ENCODE peak calls at places on chromosomes 12 and 14, in four cellular contexts. One of them, this sample, is unnamed.

GRCh38 chr14:47365248-47365647 is 310.2 kb downstream of the MDGA2 start:
- DNase-seq in stomach: no peak
- DNase-seq in H1: no peak
- DNase-seq in GM12892: no peak
- DNase-seq in this sample: no peak

GRCh38 chr12:15752780-15753179 is 36.4 kb downstream of the EPS8 start:
- DNase-seq in GM12892: no peak
- DNase-seq in stomach: no peak
- DNase-seq in H1: no peak
- DNase-seq in this sample: no peak

GRCh38 chr12:25051171-25051570 is 102.3 kb upstream of the BCAT1 start:
- DNase-seq in H1: no peak
- DNase-seq in GM12892: no peak
- DNase-seq in stomach: no peak
- DNase-seq in this sample: no peak

GRCh38 chr14:93023802-93024434 is 91.8 kb downstream of the ITPK1 start:
- DNase-seq in GM12892: no peak
- DNase-seq in stomach: no peak
- DNase-seq in H1: no peak
- DNase-seq in this sample: no peak

GRCh38 chr12:132071837-132072384 is 72.2 kb downstream of the DDX51 start:
- DNase-seq in GM12892: no peak
- DNase-seq in H1: no peak
- DNase-seq in stomach: no peak
- DNase-seq in this sample: no peak

GRCh38 chr12:31603546-31604009 is 12.6 kb upstream of the DENND5B start:
- DNase-seq in GM12892: no peak
- DNase-seq in H1: no peak
- DNase-seq in stomach: no peak
- DNase-seq in this sample: peak; percentile 39

GRCh38 chr14:52338282-52338681 is 24.2 kb downstream of the PTGER2 start:
- DNase-seq in H1: no peak
- DNase-seq in GM12892: no peak
- DNase-seq in stomach: no peak
- DNase-seq in this sample: no peak

GRCh38 chr12:4487024-4487423 is 41.4 kb upstream of the FGF6 start:
- DNase-seq in stomach: no peak
- DNase-seq in H1: no peak
- DNase-seq in GM12892: no peak
- DNase-seq in this sample: no peak

GRCh38 chr12:19712041-19712440 is 272.7 kb downstream of the AEBP2 start:
- DNase-seq in stomach: no peak
- DNase-seq in GM12892: no peak
- DNase-seq in H1: no peak
- DNase-seq in this sample: no peak

GRCh38 chr12:26803552-26803951 is 29.4 kb downstream of the ITPR2 start:
- DNase-seq in H1: no peak
- DNase-seq in GM12892: no peak
- DNase-seq in stomach: no peak
- DNase-seq in this sample: no peak

DNA sequence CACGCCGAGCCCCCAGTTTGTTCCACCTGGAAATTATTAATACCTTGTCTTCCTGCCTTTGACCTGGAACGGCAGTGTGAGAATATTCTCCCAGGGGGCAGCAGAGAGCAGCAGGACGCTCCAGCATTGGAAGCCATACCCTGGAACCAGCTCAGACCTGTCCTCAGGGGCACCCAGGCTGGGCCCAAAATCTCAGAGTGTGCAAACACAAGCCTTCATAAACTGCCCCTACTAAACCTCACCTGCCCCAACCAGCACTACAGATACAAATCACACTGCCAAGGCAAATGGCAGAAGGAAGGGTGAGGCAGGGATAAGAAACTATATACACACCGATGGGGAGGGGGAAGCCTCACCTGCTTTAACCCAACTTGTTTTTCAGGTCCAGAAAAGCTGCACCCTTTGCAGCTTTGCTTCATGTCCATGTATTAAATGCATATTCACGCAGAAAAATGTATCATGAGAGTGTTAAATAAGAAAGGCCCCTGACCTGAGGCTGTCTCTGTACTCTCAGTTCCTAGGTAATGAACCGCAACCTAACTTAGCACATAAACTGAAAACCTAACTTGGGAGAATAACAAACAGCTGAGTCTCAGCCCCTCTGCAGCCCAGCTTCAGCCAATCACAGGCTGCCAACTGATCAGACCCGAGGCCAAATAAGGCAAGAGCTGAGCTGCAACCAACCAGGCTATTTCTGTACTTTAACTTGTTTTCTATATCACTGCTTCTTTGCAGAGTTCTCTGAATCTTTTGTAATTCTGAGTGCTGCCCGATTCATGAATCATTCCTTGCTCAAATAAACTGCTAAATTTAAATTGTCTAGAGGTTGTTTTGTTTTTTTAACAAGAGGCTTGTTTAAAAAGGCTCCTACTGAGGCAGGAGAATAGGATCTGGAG is 130.1 kb downstream of the SPTSSA start:
- DNase-seq in GM12892: peak; percentile 19
- DNase-seq in H1: peak; percentile 86
- DNase-seq in stomach: peak; percentile 72
- DNase-seq in this sample: peak; percentile 86
- TF ChIP-seq POLR2AphosphoS5 in GM12892: no peak
- TF ChIP-seq POLR2AphosphoS5 in H1: no peak
- TF ChIP-seq POLR2AphosphoS5 in stomach: no peak
- TF ChIP-seq POLR2AphosphoS5 in this sample: no peak

DNA sequence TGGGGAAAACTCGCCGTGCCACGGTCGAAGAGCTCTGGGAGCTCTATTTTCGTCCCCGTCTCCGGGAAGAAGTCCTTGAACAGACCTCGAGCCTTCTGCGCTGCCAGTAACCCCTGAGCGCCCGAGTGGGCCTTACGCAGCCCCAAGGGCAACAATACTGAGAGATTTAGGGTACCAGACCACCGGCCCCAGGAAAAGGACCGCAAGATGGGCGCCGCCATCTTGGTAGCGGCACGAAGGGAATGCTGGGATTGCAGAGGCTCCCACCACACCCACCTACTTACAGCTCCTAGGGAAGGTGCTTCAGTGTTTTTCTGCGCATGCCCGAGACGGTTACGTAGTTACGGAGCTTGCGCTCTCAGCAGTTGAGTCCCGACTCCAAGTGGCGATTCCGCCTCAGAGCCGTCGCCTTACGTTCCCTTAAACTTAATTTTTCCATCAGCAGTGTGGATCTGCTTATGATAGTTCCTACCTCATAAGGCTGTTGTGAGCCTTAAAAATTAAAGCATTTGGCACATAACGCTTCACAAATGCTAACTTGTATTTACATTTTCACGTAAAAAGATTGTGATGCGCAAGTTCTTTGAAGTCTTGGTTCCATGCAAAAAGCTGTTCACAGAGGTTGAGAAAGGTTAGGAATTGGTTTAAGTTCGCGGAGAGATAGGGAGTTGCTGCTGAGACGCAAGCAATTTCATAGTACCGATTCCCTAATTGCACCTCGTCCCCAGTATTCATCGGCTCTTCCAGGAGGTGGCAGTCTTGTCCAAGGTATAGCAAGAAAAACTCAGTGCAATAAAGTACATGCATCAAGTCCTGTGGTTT is at the start of gene YARS2:
- DNase-seq in H1: peak; percentile 87
- DNase-seq in stomach: peak; percentile 97
- DNase-seq in GM12892: peak; percentile 40
- DNase-seq in this sample: peak; percentile 96
- TF ChIP-seq POLR2A in H1: peak; percentile 94
- TF ChIP-seq POLR2A in stomach: peak; percentile 12
- TF ChIP-seq POLR2A in GM12892: peak; percentile 92
- TF ChIP-seq POLR2A in this sample: peak; percentile 66

GRCh38 chr12:2435511-2435910 is 359.3 kb upstream of the FKBP4 start:
- DNase-seq in H1: no peak
- DNase-seq in stomach: no peak
- DNase-seq in GM12892: no peak
- DNase-seq in this sample: no peak
- TF ChIP-seq POLR2AphosphoS5 in H1: no peak
- TF ChIP-seq POLR2AphosphoS5 in stomach: no peak
- TF ChIP-seq POLR2AphosphoS5 in GM12892: no peak
- TF ChIP-seq POLR2AphosphoS5 in this sample: no peak

GRCh38 chr14:105092912-105093425 is 27.7 kb upstream of the GPR132 start:
- DNase-seq in GM12892: peak; percentile 69
- DNase-seq in stomach: peak; percentile 70
- DNase-seq in H1: peak; percentile 59
- DNase-seq in this sample: peak; percentile 76
- TF ChIP-seq POLR2A in GM12892: no peak
- TF ChIP-seq POLR2A in stomach: no peak
- TF ChIP-seq POLR2A in H1: no peak
- TF ChIP-seq POLR2A in this sample: no peak

GRCh38 chr14:23148596-23149249 is 29.7 kb upstream of the CEBPE start:
- DNase-seq in GM12892: no peak
- DNase-seq in H1: no peak
- DNase-seq in stomach: no peak
- DNase-seq in this sample: no peak
- TF ChIP-seq POLR2AphosphoS5 in GM12892: no peak
- TF ChIP-seq POLR2AphosphoS5 in H1: no peak
- TF ChIP-seq POLR2AphosphoS5 in stomach: no peak
- TF ChIP-seq POLR2AphosphoS5 in this sample: no peak

GRCh38 chr12:2812290-2813213 is at the start of gene ITFG2:
- DNase-seq in stomach: peak; percentile 99
- DNase-seq in H1: peak; percentile 96
- DNase-seq in GM12892: peak; percentile 87
- DNase-seq in this sample: peak; percentile 98
- TF ChIP-seq POLR2A in stomach: peak; percentile 77
- TF ChIP-seq POLR2A in H1: peak; percentile 91
- TF ChIP-seq POLR2A in GM12892: peak; percentile 99
- TF ChIP-seq POLR2A in this sample: peak; percentile 93

DNA sequence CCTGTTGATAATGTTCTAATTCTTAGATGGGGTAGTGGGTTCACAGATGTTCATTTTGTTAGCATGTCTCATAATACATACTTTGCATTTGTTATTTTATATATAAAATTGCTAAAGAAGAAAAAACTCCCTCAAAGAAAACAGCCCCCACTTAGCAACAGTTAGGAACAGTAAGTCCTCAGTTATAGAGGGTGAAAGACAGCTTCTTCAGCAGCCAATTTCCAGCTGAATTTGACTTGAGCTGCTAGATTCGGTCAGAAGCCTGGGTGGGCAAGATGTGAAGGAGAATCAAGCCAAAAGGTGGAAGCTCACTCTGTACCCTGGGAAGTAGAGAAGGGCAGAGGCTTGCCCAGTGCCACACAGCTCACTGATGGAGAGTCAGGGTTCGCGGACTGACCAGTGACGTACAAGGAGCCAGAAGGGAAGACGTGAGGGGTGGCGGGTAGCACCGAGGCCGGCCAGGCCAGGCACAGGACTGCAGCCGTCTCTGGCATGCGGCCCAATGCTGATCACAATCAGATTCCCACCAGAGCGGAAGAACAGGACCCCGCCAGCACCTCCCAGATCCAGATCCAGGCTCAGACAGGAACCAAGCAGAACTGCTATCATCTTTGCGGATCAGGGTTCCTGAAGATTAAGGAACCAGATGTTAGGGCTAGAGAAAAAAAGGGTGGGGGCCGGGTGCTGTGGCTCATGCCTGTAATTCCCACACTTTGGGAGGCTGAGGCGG is 30.4 kb upstream of the VWF start:
- DNase-seq in H1: no peak
- DNase-seq in GM12892: no peak
- DNase-seq in stomach: no peak
- DNase-seq in this sample: peak; percentile 27
- TF ChIP-seq POLR2AphosphoS5 in H1: no peak
- TF ChIP-seq POLR2AphosphoS5 in GM12892: no peak
- TF ChIP-seq POLR2AphosphoS5 in stomach: no peak
- TF ChIP-seq POLR2AphosphoS5 in this sample: no peak

GRCh38 chr14:74954947-74955228 is 509 bp downstream of the PGF start:
- DNase-seq in stomach: no peak
- DNase-seq in H1: no peak
- DNase-seq in GM12892: no peak
- DNase-seq in this sample: no peak

GRCh38 chr14:74956280-74957072 is 1.1 kb upstream of the PGF start:
- DNase-seq in H1: no peak
- DNase-seq in GM12892: no peak
- DNase-seq in stomach: no peak
- DNase-seq in this sample: no peak

GRCh38 chr14:74954232-74954946 is 1.0 kb downstream of the PGF start:
- DNase-seq in GM12892: no peak
- DNase-seq in stomach: no peak
- DNase-seq in H1: no peak
- DNase-seq in this sample: no peak

GRCh38 chr14:74956000-74956279 is 543 bp upstream of the PGF start:
- DNase-seq in stomach: no peak
- DNase-seq in GM12892: no peak
- DNase-seq in H1: no peak
- DNase-seq in this sample: no peak

DNA sequence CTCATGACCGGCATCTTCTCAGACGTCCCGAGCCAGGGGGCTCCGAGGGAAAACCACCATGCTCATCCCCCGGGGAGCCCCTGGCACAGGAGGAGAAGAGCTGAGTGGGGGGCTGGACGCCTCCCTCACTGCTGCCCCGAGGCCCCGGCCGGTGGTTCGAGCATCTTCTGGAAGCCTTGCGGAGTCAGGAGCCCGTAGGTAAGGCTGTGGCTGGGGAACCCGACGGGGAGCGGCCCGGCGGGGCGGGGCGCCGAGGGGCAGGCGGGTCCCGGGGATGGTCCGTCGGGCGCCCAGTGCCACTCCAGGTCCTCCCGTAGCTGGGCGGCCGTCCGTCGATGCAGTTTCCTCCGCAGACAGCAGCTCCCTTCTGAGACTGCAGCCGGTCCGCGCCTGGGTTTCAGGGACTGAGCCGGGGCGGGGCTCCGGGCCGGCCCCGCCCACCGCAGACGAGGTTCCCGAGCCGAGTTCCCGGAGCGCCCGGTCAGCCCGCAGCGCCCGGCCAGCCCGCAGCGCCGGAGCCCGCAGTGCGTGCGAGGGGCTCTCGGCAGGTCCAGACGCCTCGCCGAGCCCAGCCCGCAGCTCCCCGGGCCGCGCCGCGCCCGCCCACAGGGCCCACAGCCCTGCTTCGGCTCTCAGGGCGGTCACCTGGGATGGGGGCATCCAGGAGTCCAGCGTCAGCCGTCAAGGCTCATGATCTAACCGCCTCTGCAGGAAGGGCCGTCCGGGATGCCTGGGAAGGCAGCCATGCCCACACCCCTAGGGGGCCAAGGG is at the start of gene PGF:
- DNase-seq in GM12892: peak; percentile 55
- DNase-seq in stomach: peak; percentile 74
- DNase-seq in H1: peak; percentile 89
- DNase-seq in this sample: peak; percentile 77
- TF ChIP-seq POLR2A in GM12892: no peak
- TF ChIP-seq POLR2A in stomach: no peak
- TF ChIP-seq POLR2A in H1: no peak
- TF ChIP-seq POLR2A in this sample: peak; percentile 52

DNA sequence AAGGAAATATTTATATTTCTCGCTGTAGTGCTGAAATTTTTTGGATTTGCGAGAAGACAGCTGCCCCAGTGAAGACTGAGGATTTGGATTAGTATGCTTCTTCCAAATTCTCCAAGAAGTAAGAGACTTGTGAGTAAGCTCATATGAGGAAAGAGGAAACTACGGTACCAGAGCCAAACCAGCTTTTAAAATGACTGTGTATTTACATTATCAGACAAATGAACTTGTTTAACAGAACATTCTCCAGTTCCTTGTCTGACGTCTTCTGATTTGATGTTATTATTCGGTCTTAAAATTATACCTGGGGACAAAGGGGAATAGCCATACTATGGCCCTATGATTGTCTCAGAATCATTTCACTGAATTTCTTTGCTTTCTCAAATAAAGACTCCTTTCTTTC is 8.0 kb downstream of the CLEC12B start:
- DNase-seq in stomach: no peak
- DNase-seq in GM12892: no peak
- DNase-seq in H1: no peak
- DNase-seq in this sample: no peak
- TF ChIP-seq POLR2AphosphoS5 in stomach: no peak
- TF ChIP-seq POLR2AphosphoS5 in GM12892: no peak
- TF ChIP-seq POLR2AphosphoS5 in H1: no peak
- TF ChIP-seq POLR2AphosphoS5 in this sample: no peak

GRCh38 chr14:74085047-74085637 is 386 bp downstream of the LIN52 start:
- DNase-seq in H1: no peak
- DNase-seq in GM12892: peak; percentile 7
- DNase-seq in stomach: no peak
- DNase-seq in this sample: no peak
- TF ChIP-seq POLR2A in H1: peak; percentile 62
- TF ChIP-seq POLR2A in GM12892: peak; percentile 39
- TF ChIP-seq POLR2A in stomach: no peak
- TF ChIP-seq POLR2A in this sample: no peak

This sample was measured in transverse colon.